ENCODE peak calls at places on chromosomes 11 and 22, in four cellular contexts. X, Z, S and B are unnamed samples.

GRCh38 chr11:73189315-73189714 is 28.8 kb upstream of the P2RY2 start:
- DNase-seq in X (no peak), Z (no peak), S (no peak), B (no peak)

GRCh38 chr22:33210129-33210784 is 152.1 kb upstream of the SYN3 start:
- DNase-seq in X (no peak), Z (no peak), S (peak; percentile 10), B (no peak)

GRCh38 chr11:1224491-1225385 is 1.9 kb downstream of the MUC5B start:
- DNase-seq in X (no peak), Z (no peak), S (no peak), B (no peak)

GRCh38 chr11:123624974-123625373 is 29.4 kb downstream of the SCN3B start:
- DNase-seq in X (no peak), Z (no peak), S (no peak), B (no peak)

GRCh38 chr11:112024178-112024777 is 930 bp upstream of the DLAT start:
- DNase-seq in X (no peak), Z (no peak), S (peak; percentile 20), B (no peak)

GRCh38 chr11:86537541-86538222 is 134.7 kb downstream of the ME3 start:
- DNase-seq in X (no peak), Z (no peak), S (no peak), B (no peak)

GRCh38 chr11:114098927-114099326 is 39.4 kb downstream of the ZBTB16 start:
- DNase-seq in X (no peak), Z (no peak), S (peak; percentile 22), B (no peak)

GRCh38 chr22:38716827-38717226 is 11.1 kb downstream of the GTPBP1 start:
- DNase-seq in X (no peak), Z (no peak), S (no peak), B (no peak)

GRCh38 chr11:18248561-18248960 is at the start of gene SAA2:
- DNase-seq in X (no peak), Z (no peak), S (no peak), B (peak; percentile 47)

GRCh38 chr11:69674267-69674885 is 777 bp downstream of the LTO1 start:
- DNase-seq in X (peak; percentile 58), Z (no peak), S (no peak), B (no peak)

GRCh38 chr11:45142241-45142885 is 4.1 kb upstream of the PRDM11 start:
- DNase-seq in X (no peak), Z (no peak), S (no peak), B (no peak)

GRCh38 chr11:94545641-94546470 is 2.1 kb downstream of the FUT4 start:
- DNase-seq in X (no peak), Z (no peak), S (no peak), B (no peak)

GRCh38 chr22:44616882-44617655 is 84.9 kb upstream of the PRR5 start:
- DNase-seq in X (no peak), Z (no peak), S (no peak), B (no peak)

GRCh38 chr11:2305862-2306823 is 4.3 kb downstream of the TSPAN32 start:
- DNase-seq in X (no peak), Z (no peak), S (no peak), B (no peak)

GRCh38 chr11:128879817-128880216 is 11.3 kb upstream of the KCNJ5 start:
- DNase-seq in X (no peak), Z (no peak), S (no peak), B (no peak)

GRCh38 chr11:130159657-130160459 is at the start of gene ST14:
- DNase-seq in X (no peak), Z (no peak), S (no peak), B (no peak)

GRCh38 chr22:29029202-29030000 is 32.2 kb downstream of the C22orf31 start:
- DNase-seq in X (no peak), Z (no peak), S (no peak), B (no peak)

GRCh38 chr11:120336641-120337132 is 474 bp downstream of the ARHGEF12 start:
- DNase-seq in X (no peak), Z (no peak), S (no peak), B (no peak)

GRCh38 chr11:5369793-5370192 is 13.8 kb upstream of the OR51M1 start:
- DNase-seq in X (no peak), Z (no peak), S (no peak), B (no peak)

GRCh38 chr11:9028591-9028990 is 24.8 kb upstream of the NRIP3 start:
- DNase-seq in X (no peak), Z (no peak), S (no peak), B (no peak)

GRCh38 chr11:57072640-57073039 is 83.9 kb downstream of the OR5AK2 start:
- DNase-seq in X (peak; percentile 96), Z (no peak), S (no peak), B (peak; percentile 90)

GRCh38 chr11:19453893-19454292 is 213.1 kb upstream of the E2F8 start:
- DNase-seq in X (no peak), Z (no peak), S (no peak), B (no peak)

GRCh38 chr11:27861706-27862430 is 161.6 kb upstream of the BDNF start:
- DNase-seq in X (peak; percentile 76), Z (no peak), S (no peak), B (peak; percentile 67)

GRCh38 chr11:76880314-76880713 is 19.6 kb downstream of the ACER3 start:
- DNase-seq in X (no peak), Z (no peak), S (no peak), B (no peak)

GRCh38 chr11:65781152-65781961 is 581 bp upstream of the AP5B1 start:
- DNase-seq in X (no peak), Z (no peak), S (no peak), B (no peak)

GRCh38 chr11:65445604-65446445 is 23.2 kb downstream of the NEAT1 start:
- DNase-seq in X (peak; percentile 15), Z (no peak), S (no peak), B (no peak)

GRCh38 chr11:17770917-17771316 is 36.3 kb downstream of the KCNC1 start:
- DNase-seq in X (no peak), Z (no peak), S (no peak), B (no peak)

GRCh38 chr11:105937331-105937730 is 84.7 kb downstream of the MSANTD4 start:
- DNase-seq in X (no peak), Z (no peak), S (no peak), B (peak; percentile 63)

GRCh38 chr11:6328321-6328720 is 8.0 kb upstream of the CAVIN3 start:
- DNase-seq in X (no peak), Z (no peak), S (no peak), B (no peak)

GRCh38 chr22:45083659-45084305 is 74.0 kb upstream of the PHF21B start:
- DNase-seq in X (peak; percentile 81), Z (no peak), S (no peak), B (peak; percentile 12)

GRCh38 chr11:122440783-122441701 is 214.5 kb upstream of the UBASH3B start:
- DNase-seq in X (no peak), Z (no peak), S (no peak), B (no peak)

GRCh38 chr11:75439026-75439425 is 6.0 kb upstream of the KLHL35 start:
- DNase-seq in X (no peak), Z (no peak), S (no peak), B (no peak)

GRCh38 chr11:67732045-67732787 is 57.8 kb upstream of the ALDH3B2 start:
- DNase-seq in X (no peak), Z (peak; percentile 14), S (no peak), B (no peak)

GRCh38 chr22:19396561-19396933 is 35.0 kb downstream of the HIRA start:
- DNase-seq in X (no peak), Z (no peak), S (peak; percentile 5), B (no peak)

GRCh38 chr11:112744041-112744440 is 217.2 kb upstream of the NCAM1 start:
- DNase-seq in X (no peak), Z (no peak), S (peak; percentile 59), B (no peak)

GRCh38 chr11:68903288-68903630 is 373 bp downstream of the MRPL21 start:
- DNase-seq in X (no peak), Z (no peak), S (no peak), B (no peak)